ENCODE peak calls at places on chromosomes 16 and 17, in six cellular contexts. One of them, this sample, is unnamed.

GRCh38 chr17:17537311-17538099 is 41.3 kb upstream of the RASD1 start:
- DNase-seq in right lobe of liver: no peak
- DNase-seq in psoas muscle: peak; percentile 44
- DNase-seq in transverse colon: peak; percentile 22
- DNase-seq in uterus: no peak
- DNase-seq in CD8-positive, alpha-beta T cell: no peak
- DNase-seq in this sample: no peak

GRCh38 chr17:51166987-51167931 is 1.0 kb downstream of the NME2 start:
- DNase-seq in right lobe of liver: peak; percentile 64
- DNase-seq in psoas muscle: peak; percentile 75
- DNase-seq in transverse colon: peak; percentile 64
- DNase-seq in uterus: peak; percentile 48
- DNase-seq in CD8-positive, alpha-beta T cell: peak; percentile 74
- DNase-seq in this sample: peak; percentile 67

GRCh38 chr17:27538156-27538955 is 82.1 kb downstream of the KSR1 start:
- DNase-seq in right lobe of liver: peak; percentile 29
- DNase-seq in psoas muscle: no peak
- DNase-seq in transverse colon: no peak
- DNase-seq in uterus: no peak
- DNase-seq in CD8-positive, alpha-beta T cell: no peak
- DNase-seq in this sample: peak; percentile 42

GRCh38 chr17:43669971-43670644 is 8.4 kb upstream of the MEOX1 start:
- DNase-seq in right lobe of liver: no peak
- DNase-seq in psoas muscle: no peak
- DNase-seq in transverse colon: peak; percentile 62
- DNase-seq in uterus: no peak
- DNase-seq in CD8-positive, alpha-beta T cell: no peak
- DNase-seq in this sample: no peak

GRCh38 chr16:72568502-72568901 is 396.5 kb upstream of the PMFBP1 start:
- DNase-seq in right lobe of liver: no peak
- DNase-seq in psoas muscle: no peak
- DNase-seq in transverse colon: no peak
- DNase-seq in uterus: no peak
- DNase-seq in CD8-positive, alpha-beta T cell: no peak
- DNase-seq in this sample: no peak

GRCh38 chr16:7505495-7505894 is 172.8 kb downstream of the RBFOX1 start:
- DNase-seq in right lobe of liver: no peak
- DNase-seq in psoas muscle: no peak
- DNase-seq in transverse colon: no peak
- DNase-seq in uterus: no peak
- DNase-seq in CD8-positive, alpha-beta T cell: no peak
- DNase-seq in this sample: no peak

GRCh38 chr17:412211-413015 is 59.8 kb upstream of the RPH3AL start:
- DNase-seq in right lobe of liver: peak; percentile 30
- DNase-seq in psoas muscle: no peak
- DNase-seq in transverse colon: peak; percentile 59
- DNase-seq in uterus: peak; percentile 49
- DNase-seq in CD8-positive, alpha-beta T cell: peak; percentile 77
- DNase-seq in this sample: peak; percentile 16

GRCh38 chr17:27956601-27957445 is 63.7 kb upstream of the LYRM9 start:
- DNase-seq in right lobe of liver: no peak
- DNase-seq in psoas muscle: no peak
- DNase-seq in transverse colon: no peak
- DNase-seq in uterus: no peak
- DNase-seq in CD8-positive, alpha-beta T cell: no peak
- DNase-seq in this sample: no peak

GRCh38 chr16:50267151-50267631 is 840 bp downstream of the ADCY7 start:
- DNase-seq in right lobe of liver: peak; percentile 42
- DNase-seq in psoas muscle: peak; percentile 44
- DNase-seq in transverse colon: no peak
- DNase-seq in uterus: no peak
- DNase-seq in CD8-positive, alpha-beta T cell: no peak
- DNase-seq in this sample: no peak

GRCh38 chr16:85192233-85192632 is 80.0 kb upstream of the CIBAR2 start:
- DNase-seq in right lobe of liver: no peak
- DNase-seq in psoas muscle: no peak
- DNase-seq in transverse colon: no peak
- DNase-seq in uterus: no peak
- DNase-seq in CD8-positive, alpha-beta T cell: no peak
- DNase-seq in this sample: no peak

GRCh38 chr17:35021520-35022380 is 41.4 kb downstream of the LIG3 start:
- DNase-seq in right lobe of liver: no peak
- DNase-seq in psoas muscle: no peak
- DNase-seq in transverse colon: no peak
- DNase-seq in uterus: no peak
- DNase-seq in CD8-positive, alpha-beta T cell: no peak
- DNase-seq in this sample: no peak

GRCh38 chr17:34645636-34646035 is 66.3 kb downstream of the TMEM132E start:
- DNase-seq in right lobe of liver: no peak
- DNase-seq in psoas muscle: no peak
- DNase-seq in transverse colon: no peak
- DNase-seq in uterus: no peak
- DNase-seq in CD8-positive, alpha-beta T cell: no peak
- DNase-seq in this sample: no peak

GRCh38 chr17:46000292-46000691 is 1.2 kb downstream of the STH start:
- DNase-seq in right lobe of liver: no peak
- DNase-seq in psoas muscle: no peak
- DNase-seq in transverse colon: no peak
- DNase-seq in uterus: no peak
- DNase-seq in CD8-positive, alpha-beta T cell: no peak
- DNase-seq in this sample: no peak

GRCh38 chr16:89475144-89475543 is 15.2 kb downstream of the ANKRD11 start:
- DNase-seq in right lobe of liver: no peak
- DNase-seq in psoas muscle: no peak
- DNase-seq in transverse colon: no peak
- DNase-seq in uterus: no peak
- DNase-seq in CD8-positive, alpha-beta T cell: no peak
- DNase-seq in this sample: no peak

GRCh38 chr16:88393571-88393970 is 10.8 kb downstream of the ZNF469 start:
- DNase-seq in right lobe of liver: no peak
- DNase-seq in psoas muscle: no peak
- DNase-seq in transverse colon: no peak
- DNase-seq in uterus: no peak
- DNase-seq in CD8-positive, alpha-beta T cell: no peak
- DNase-seq in this sample: no peak

GRCh38 chr17:68972119-68972704 is 17.0 kb upstream of the ABCA8 start:
- DNase-seq in right lobe of liver: no peak
- DNase-seq in psoas muscle: no peak
- DNase-seq in transverse colon: no peak
- DNase-seq in uterus: no peak
- DNase-seq in CD8-positive, alpha-beta T cell: no peak
- DNase-seq in this sample: peak; percentile 23

GRCh38 chr17:79159926-79160325 is 85.3 kb downstream of the ENGASE start:
- DNase-seq in right lobe of liver: no peak
- DNase-seq in psoas muscle: no peak
- DNase-seq in transverse colon: no peak
- DNase-seq in uterus: no peak
- DNase-seq in CD8-positive, alpha-beta T cell: no peak
- DNase-seq in this sample: no peak

GRCh38 chr16:1941162-1941923 is 1.7 kb downstream of the MSRB1 start:
- DNase-seq in right lobe of liver: peak; percentile 82
- DNase-seq in psoas muscle: peak; percentile 87
- DNase-seq in transverse colon: no peak
- DNase-seq in uterus: no peak
- DNase-seq in CD8-positive, alpha-beta T cell: no peak
- DNase-seq in this sample: no peak

GRCh38 chr16:80015566-80015965 is 415.0 kb upstream of the MAF start:
- DNase-seq in right lobe of liver: no peak
- DNase-seq in psoas muscle: no peak
- DNase-seq in transverse colon: no peak
- DNase-seq in uterus: no peak
- DNase-seq in CD8-positive, alpha-beta T cell: no peak
- DNase-seq in this sample: no peak

GRCh38 chr16:80689487-80689886 is 114.9 kb downstream of the CDYL2 start:
- DNase-seq in right lobe of liver: no peak
- DNase-seq in psoas muscle: no peak
- DNase-seq in transverse colon: no peak
- DNase-seq in uterus: no peak
- DNase-seq in CD8-positive, alpha-beta T cell: no peak
- DNase-seq in this sample: no peak

GRCh38 chr17:14427914-14428639 is 127.2 kb downstream of the HS3ST3B1 start:
- DNase-seq in right lobe of liver: no peak
- DNase-seq in psoas muscle: no peak
- DNase-seq in transverse colon: peak; percentile 18
- DNase-seq in uterus: no peak
- DNase-seq in CD8-positive, alpha-beta T cell: peak; percentile 76
- DNase-seq in this sample: no peak

GRCh38 chr16:85029413-85029794 is 1.8 kb downstream of the KIAA0513 start:
- DNase-seq in right lobe of liver: no peak
- DNase-seq in psoas muscle: no peak
- DNase-seq in transverse colon: peak; percentile 46
- DNase-seq in uterus: peak; percentile 39
- DNase-seq in CD8-positive, alpha-beta T cell: peak; percentile 62
- DNase-seq in this sample: no peak

DNA sequence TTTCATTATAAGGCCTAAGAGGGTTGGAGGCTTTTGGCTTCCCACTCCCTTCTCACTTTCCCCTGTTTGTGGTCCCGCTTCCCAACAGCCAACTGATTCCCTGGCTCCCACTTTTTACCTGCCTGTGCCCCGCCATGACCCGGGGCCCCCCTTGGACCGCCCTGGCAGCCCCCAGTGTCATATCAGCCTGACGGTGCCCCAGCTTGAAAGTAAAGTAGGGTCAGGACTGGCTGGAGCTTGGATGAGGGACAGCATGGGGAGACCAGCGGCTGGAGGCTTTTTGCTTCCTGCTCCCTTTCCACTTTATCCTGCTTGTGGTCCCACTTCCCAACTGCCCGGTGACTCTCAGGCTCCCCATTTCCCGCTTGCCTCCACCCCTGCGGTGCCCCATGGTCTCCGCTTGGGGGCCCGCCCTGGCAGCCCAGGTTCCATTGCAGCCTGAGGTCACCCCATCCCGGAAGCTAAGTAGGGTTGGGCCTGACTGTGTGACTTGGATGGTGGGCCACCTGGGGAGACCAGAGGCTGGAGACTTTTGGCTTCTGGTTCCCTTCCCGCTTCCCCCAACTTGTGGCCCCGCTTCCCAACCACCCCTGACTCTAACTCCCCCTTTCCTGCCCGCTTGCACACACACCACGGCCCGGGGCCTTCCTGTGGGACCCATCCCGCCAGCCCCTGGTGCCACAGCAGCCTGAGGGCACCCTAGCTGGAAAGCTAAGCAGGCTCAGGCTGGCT is 2274.7 kb downstream of the TP53TG3F start:
- DNase-seq in right lobe of liver: no peak
- DNase-seq in psoas muscle: no peak
- DNase-seq in transverse colon: no peak
- DNase-seq in uterus: no peak
- DNase-seq in CD8-positive, alpha-beta T cell: no peak
- DNase-seq in this sample: no peak
- H3K27ac ChIP-seq in right lobe of liver: no peak overlapping the region
- H3K27ac ChIP-seq in psoas muscle: no peak overlapping the region
- H3K27ac ChIP-seq in transverse colon: no peak overlapping the region
- H3K27ac ChIP-seq in uterus: no peak overlapping the region
- H3K27ac ChIP-seq in CD8-positive, alpha-beta T cell: no peak overlapping the region
- H3K27ac ChIP-seq in this sample: no peak overlapping the region

GRCh38 chr16:78278047-78278446 is 178.6 kb downstream of the WWOX start:
- DNase-seq in right lobe of liver: no peak
- DNase-seq in psoas muscle: no peak
- DNase-seq in transverse colon: no peak
- DNase-seq in uterus: no peak
- DNase-seq in CD8-positive, alpha-beta T cell: no peak
- DNase-seq in this sample: no peak
- H3K27ac ChIP-seq in right lobe of liver: no peak overlapping the region
- H3K27ac ChIP-seq in psoas muscle: no peak overlapping the region
- H3K27ac ChIP-seq in transverse colon: no peak overlapping the region
- H3K27ac ChIP-seq in uterus: no peak overlapping the region
- H3K27ac ChIP-seq in CD8-positive, alpha-beta T cell: no peak overlapping the region
- H3K27ac ChIP-seq in this sample: no peak overlapping the region

GRCh38 chr16:83808573-83809014 is 816 bp downstream of the HSBP1 start:
- DNase-seq in right lobe of liver: no peak
- DNase-seq in psoas muscle: no peak
- DNase-seq in transverse colon: no peak
- DNase-seq in uterus: no peak
- DNase-seq in CD8-positive, alpha-beta T cell: no peak
- DNase-seq in this sample: no peak

GRCh38 chr16:83806721-83807120 is 1.1 kb upstream of the HSBP1 start:
- DNase-seq in right lobe of liver: no peak
- DNase-seq in psoas muscle: no peak
- DNase-seq in transverse colon: no peak
- DNase-seq in uterus: no peak
- DNase-seq in CD8-positive, alpha-beta T cell: no peak
- DNase-seq in this sample: no peak

GRCh38 chr16:83806036-83806435 is 1.7 kb upstream of the HSBP1 start:
- DNase-seq in right lobe of liver: no peak
- DNase-seq in psoas muscle: no peak
- DNase-seq in transverse colon: no peak
- DNase-seq in uterus: no peak
- DNase-seq in CD8-positive, alpha-beta T cell: no peak
- DNase-seq in this sample: no peak

GRCh38 chr16:83807710-83808572 is at the start of gene HSBP1:
- DNase-seq in right lobe of liver: peak; percentile 97
- DNase-seq in psoas muscle: peak; percentile 98
- DNase-seq in transverse colon: peak; percentile 97
- DNase-seq in uterus: peak; percentile 95
- DNase-seq in CD8-positive, alpha-beta T cell: peak; percentile 95
- DNase-seq in this sample: peak; percentile 90

GRCh38 chr16:83807327-83807709 is 460 bp upstream of the HSBP1 start:
- DNase-seq in right lobe of liver: no peak
- DNase-seq in psoas muscle: no peak
- DNase-seq in transverse colon: no peak
- DNase-seq in uterus: no peak
- DNase-seq in CD8-positive, alpha-beta T cell: no peak
- DNase-seq in this sample: no peak
- H3K27ac ChIP-seq in right lobe of liver: no peak overlapping the region
- H3K27ac ChIP-seq in psoas muscle: peak overlapping the region; percentile 83
- H3K27ac ChIP-seq in transverse colon: peak overlapping the region; percentile 95
- H3K27ac ChIP-seq in uterus: peak overlapping the region; percentile 75
- H3K27ac ChIP-seq in CD8-positive, alpha-beta T cell: no peak overlapping the region
- H3K27ac ChIP-seq in this sample: peak overlapping the region; percentile 73

GRCh38 chr17:40339068-40339699 is 25.4 kb downstream of the GJD3 start:
- DNase-seq in right lobe of liver: no peak
- DNase-seq in psoas muscle: no peak
- DNase-seq in transverse colon: peak; percentile 9
- DNase-seq in uterus: no peak
- DNase-seq in CD8-positive, alpha-beta T cell: no peak
- DNase-seq in this sample: no peak
- H3K27ac ChIP-seq in right lobe of liver: peak overlapping the region; percentile 21
- H3K27ac ChIP-seq in psoas muscle: peak overlapping the region; percentile 93
- H3K27ac ChIP-seq in transverse colon: peak overlapping the region; percentile 11
- H3K27ac ChIP-seq in uterus: peak overlapping the region; percentile 18
- H3K27ac ChIP-seq in CD8-positive, alpha-beta T cell: no peak overlapping the region
- H3K27ac ChIP-seq in this sample: no peak overlapping the region

GRCh38 chr17:36602924-36603384 is 1.6 kb downstream of the MRM1 start:
- DNase-seq in right lobe of liver: no peak
- DNase-seq in psoas muscle: peak; percentile 56
- DNase-seq in transverse colon: peak; percentile 68
- DNase-seq in uterus: peak; percentile 36
- DNase-seq in CD8-positive, alpha-beta T cell: peak; percentile 70
- DNase-seq in this sample: peak; percentile 9
- H3K27ac ChIP-seq in right lobe of liver: no peak overlapping the region
- H3K27ac ChIP-seq in psoas muscle: no peak overlapping the region
- H3K27ac ChIP-seq in transverse colon: peak overlapping the region; percentile 90
- H3K27ac ChIP-seq in uterus: no peak overlapping the region
- H3K27ac ChIP-seq in CD8-positive, alpha-beta T cell: no peak overlapping the region
- H3K27ac ChIP-seq in this sample: no peak overlapping the region